ENCODE peak calls at places on chromosomes 1 and 21, in ten cellular contexts. B, X, J, G, M, P, Y, V, F and I are unnamed samples.
A peak's percentile ranks its signal among the peaks of the same experiment; 100 is the strongest.

GRCh38 chr1:6488602-6489382 is 2.7 kb downstream of the PLEKHG5 start:
- DNase-seq in F (no peak), G (no peak), M (no peak), X (peak; percentile 47), J (no peak), Y (no peak), V (no peak), P (no peak), B (no peak), I (no peak)

GRCh38 chr1:54581621-54582035 is 33.6 kb downstream of the ACOT11 start:
- DNase-seq in J (peak; percentile 96), Y (peak; percentile 73), P (peak; percentile 93), V (peak; percentile 67), G (peak; percentile 18), M (peak; percentile 13), B (peak; percentile 45), F (peak; percentile 22), X (peak; percentile 96), I (peak; percentile 53)

GRCh38 chr1:224507771-224508523 is 73.3 kb upstream of the WDR26 start:
- DNase-seq in G (no peak), X (no peak), J (no peak), V (no peak), M (no peak), F (no peak), B (peak; percentile 72), P (no peak), Y (no peak), I (no peak)

GRCh38 chr1:66598670-66599069 is 64.7 kb downstream of the SGIP1 start:
- DNase-seq in V (peak; percentile 81), G (no peak), F (no peak), M (peak; percentile 59), X (no peak), B (peak; percentile 41), J (no peak), Y (no peak), P (no peak), I (peak; percentile 85)

GRCh38 chr1:116855220-116855619 is 54.5 kb upstream of the PTGFRN start:
- DNase-seq in G (no peak), B (no peak), Y (no peak), M (no peak), F (no peak), J (peak; percentile 43), P (peak; percentile 32), V (peak; percentile 56), X (no peak), I (peak; percentile 28)

GRCh38 chr1:54487571-54488050 is 60.4 kb upstream of the ACOT11 start:
- DNase-seq in F (no peak), G (no peak), Y (peak; percentile 64), X (peak; percentile 39), B (no peak), P (peak; percentile 25), V (no peak), J (peak; percentile 34), M (no peak), I (no peak)

GRCh38 chr21:32861871-32862270 is 90.3 kb upstream of the PAXBP1 start:
- DNase-seq in M (peak; percentile 8), B (peak; percentile 27), V (no peak), X (no peak), G (no peak), Y (no peak), J (no peak), F (no peak), P (no peak), I (peak; percentile 53)

GRCh38 chr1:177825276-177825903 is 144.5 kb downstream of the SEC16B start:
- DNase-seq in Y (no peak), V (no peak), P (no peak), G (no peak), X (no peak), B (no peak), M (no peak), F (no peak), J (no peak), I (no peak)

GRCh38 chr21:42406201-42406601 is 2.5 kb downstream of the UBASH3A start:
- DNase-seq in V (no peak), G (no peak), P (no peak), Y (no peak), J (no peak), F (no peak), M (no peak), B (no peak), X (no peak), I (no peak)

GRCh38 chr1:11320153-11320936 is 47.3 kb downstream of the UBIAD1 start:
- DNase-seq in Y (no peak), X (no peak), P (no peak), V (no peak), M (no peak), J (no peak), B (no peak), G (peak; percentile 11), F (no peak), I (no peak)

GRCh38 chr1:185157599-185158469 is 867 bp downstream of the SWT1 start:
- DNase-seq in F (no peak), B (no peak), Y (no peak), P (no peak), M (no peak), V (peak; percentile 12), X (peak; percentile 20), G (peak; percentile 1), J (no peak), I (peak; percentile 18)

GRCh38 chr1:11919621-11920020 is 6.6 kb downstream of the KIAA2013 start:
- DNase-seq in G (no peak), M (no peak), Y (no peak), V (no peak), J (no peak), X (no peak), P (no peak), B (no peak), F (no peak), I (no peak)

GRCh38 chr1:2984399-2985061 is 36.7 kb upstream of the ACTRT2 start:
- DNase-seq in V (no peak), J (no peak), F (no peak), B (no peak), P (no peak), Y (peak; percentile 29), M (no peak), G (no peak), X (no peak), I (no peak)

GRCh38 chr1:4653328-4653660 is 1.1 kb upstream of the AJAP1 start:
- DNase-seq in G (no peak), X (no peak), J (no peak), M (no peak), Y (no peak), V (no peak), B (no peak), P (no peak), F (no peak), I (no peak)

GRCh38 chr1:19640363-19641316 is 3.5 kb upstream of the NBL1 start:
- DNase-seq in F (no peak), X (no peak), G (peak; percentile 41), P (no peak), J (no peak), V (peak; percentile 88), M (no peak), B (no peak), Y (peak; percentile 82), I (peak; percentile 95)

GRCh38 chr21:29194342-29194741 is 63.9 kb downstream of the MAP3K7CL start:
- DNase-seq in G (no peak), F (no peak), X (no peak), B (no peak), P (no peak), J (no peak), V (no peak), M (no peak), Y (no peak), I (peak; percentile 35)

GRCh38 chr1:32753532-32754281 is 51.1 kb upstream of the SYNC start:
- DNase-seq in G (no peak), Y (peak; percentile 84), V (peak; percentile 54), F (no peak), P (peak; percentile 70), J (peak; percentile 42), M (no peak), B (no peak), X (peak; percentile 84), I (peak; percentile 59)

GRCh38 chr1:23423415-23424170 is 955 bp downstream of the TCEA3 start:
- DNase-seq in X (peak; percentile 53), V (no peak), G (no peak), Y (peak; percentile 88), P (peak; percentile 63), F (no peak), B (no peak), M (no peak), J (no peak), I (no peak)
- H3K4me3 ChIP-seq in X (peak overlapping the region; percentile 67), V (peak overlapping the region; percentile 28), G (no peak overlapping the region), Y (peak overlapping the region; percentile 63), P (peak overlapping the region; percentile 75), F (peak overlapping the region; percentile 48), B (peak overlapping the region; percentile 47), M (peak overlapping the region; percentile 55), J (peak overlapping the region; percentile 68), I (peak overlapping the region; percentile 50)

GRCh38 chr1:198056255-198056654 is 100.5 kb upstream of the NEK7 start:
- DNase-seq in M (no peak), X (no peak), J (no peak), V (no peak), B (no peak), Y (no peak), P (no peak), F (no peak), G (peak; percentile 13), I (no peak)

GRCh38 chr1:198054510-198054909 is 102.3 kb upstream of the NEK7 start:
- DNase-seq in G (no peak), Y (no peak), F (no peak), V (no peak), P (no peak), M (no peak), J (no peak), B (no peak), X (no peak), I (no peak)
- TF ChIP-seq CTCF in G (no peak), Y (no peak), F (no peak), V (no peak), P (no peak), M (no peak), J (no peak), B (no peak), X (no peak), I (no peak)

GRCh38 chr1:8458607-8459006 is 140.7 kb downstream of the SLC45A1 start:
- DNase-seq in Y (no peak), B (no peak), X (no peak), F (no peak), G (no peak), V (no peak), M (no peak), J (no peak), P (no peak), I (no peak)
- H3K4me3 ChIP-seq in Y (no peak overlapping the region), B (no peak overlapping the region), X (no peak overlapping the region), F (no peak overlapping the region), G (no peak overlapping the region), V (no peak overlapping the region), M (no peak overlapping the region), J (no peak overlapping the region), P (no peak overlapping the region), I (no peak overlapping the region)

DNA sequence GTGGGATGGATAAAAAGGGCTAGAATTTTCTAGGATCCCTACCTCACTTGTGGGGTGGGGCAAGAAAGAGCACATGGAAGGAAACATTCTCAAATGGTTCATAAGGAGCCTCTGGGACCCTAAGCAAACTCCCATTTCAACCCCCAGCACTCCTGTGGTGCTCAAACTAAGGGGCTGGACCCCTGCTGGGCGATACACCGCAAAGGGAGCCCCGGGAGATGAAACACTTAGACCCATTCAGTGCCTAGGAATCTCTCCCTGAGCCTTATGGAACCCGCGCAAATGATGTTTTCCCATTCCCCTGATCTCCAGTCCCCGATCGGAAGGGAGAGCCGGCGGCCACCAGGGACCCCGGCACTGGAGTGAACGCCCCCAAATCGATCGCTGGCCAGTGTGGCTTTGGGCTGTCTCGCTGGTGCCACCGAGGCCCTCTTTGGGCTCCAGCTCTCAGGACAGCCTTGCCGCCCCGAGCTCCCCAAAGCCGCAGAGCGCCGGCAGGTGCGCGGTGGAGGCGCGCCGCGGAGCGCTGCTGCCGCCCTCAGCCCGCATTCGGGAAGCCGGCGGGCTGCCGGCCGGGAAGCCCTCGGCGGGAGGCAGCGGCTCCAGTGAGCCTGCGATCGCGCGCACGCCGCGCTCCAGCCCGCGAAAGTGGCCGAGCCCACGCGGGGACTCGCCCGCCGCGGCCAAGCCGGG is 1.2 kb downstream of the PLXNA2 start:
- DNase-seq in P (peak; percentile 43), Y (peak; percentile 76), M (no peak), F (no peak), B (no peak), V (no peak), J (no peak), X (no peak), G (peak; percentile 33), I (no peak)
- TF ChIP-seq CTCF in P (peak; percentile 16), Y (no peak), M (no peak), F (peak; percentile 29), B (no peak), V (no peak), J (no peak), X (no peak), G (peak; percentile 40), I (no peak)